ENCODE peak calls at places on chromosome 17, in five cellular contexts. One of them, this sample, is unnamed.

GRCh38 chr17:17179371-17179827 is 26.7 kb downstream of the PLD6 start:
- DNase-seq in germinal center: no peak
- DNase-seq in stimulated activated CD4-positive, alpha-beta T cell treated with anti-CD3 and anti-CD28 coated beads, Interleukin-15, amount 100 ng/mL, for 1 hour: no peak
- DNase-seq in NCI-H1930: no peak
- DNase-seq in activated T-helper 1 cell treated with anti-CD3 and anti-CD28 coated beads, Interleukin-2, amount 50 U/mL, for 16 hours: no peak
- DNase-seq in this sample: no peak

GRCh38 chr17:28897769-28898259 is 281 bp upstream of the FLOT2 start:
- DNase-seq in stimulated activated CD4-positive, alpha-beta T cell treated with anti-CD3 and anti-CD28 coated beads, Interleukin-15, amount 100 ng/mL, for 1 hour: no peak
- DNase-seq in activated T-helper 1 cell treated with anti-CD3 and anti-CD28 coated beads, Interleukin-2, amount 50 U/mL, for 16 hours: no peak
- DNase-seq in NCI-H1930: no peak
- DNase-seq in germinal center: no peak
- DNase-seq in this sample: no peak

GRCh38 chr17:79843475-79843916 is 4.3 kb upstream of the CBX4 start:
- DNase-seq in stimulated activated CD4-positive, alpha-beta T cell treated with anti-CD3 and anti-CD28 coated beads, Interleukin-15, amount 100 ng/mL, for 1 hour: no peak
- DNase-seq in NCI-H1930: peak; percentile 27
- DNase-seq in activated T-helper 1 cell treated with anti-CD3 and anti-CD28 coated beads, Interleukin-2, amount 50 U/mL, for 16 hours: no peak
- DNase-seq in germinal center: no peak
- DNase-seq in this sample: no peak

GRCh38 chr17:4584125-4584834 is at the start of gene SMTNL2:
- DNase-seq in stimulated activated CD4-positive, alpha-beta T cell treated with anti-CD3 and anti-CD28 coated beads, Interleukin-15, amount 100 ng/mL, for 1 hour: no peak
- DNase-seq in germinal center: peak; percentile 50
- DNase-seq in activated T-helper 1 cell treated with anti-CD3 and anti-CD28 coated beads, Interleukin-2, amount 50 U/mL, for 16 hours: no peak
- DNase-seq in NCI-H1930: no peak
- DNase-seq in this sample: no peak

GRCh38 chr17:82249896-82250581 is 21.2 kb downstream of the SLC16A3 start:
- DNase-seq in germinal center: no peak
- DNase-seq in stimulated activated CD4-positive, alpha-beta T cell treated with anti-CD3 and anti-CD28 coated beads, Interleukin-15, amount 100 ng/mL, for 1 hour: no peak
- DNase-seq in activated T-helper 1 cell treated with anti-CD3 and anti-CD28 coated beads, Interleukin-2, amount 50 U/mL, for 16 hours: no peak
- DNase-seq in NCI-H1930: no peak
- DNase-seq in this sample: no peak

GRCh38 chr17:65097110-65097509 is 40.1 kb upstream of the RGS9 start:
- DNase-seq in stimulated activated CD4-positive, alpha-beta T cell treated with anti-CD3 and anti-CD28 coated beads, Interleukin-15, amount 100 ng/mL, for 1 hour: no peak
- DNase-seq in germinal center: no peak
- DNase-seq in activated T-helper 1 cell treated with anti-CD3 and anti-CD28 coated beads, Interleukin-2, amount 50 U/mL, for 16 hours: no peak
- DNase-seq in NCI-H1930: no peak
- DNase-seq in this sample: no peak

GRCh38 chr17:4955091-4955490 is 4.2 kb downstream of the ENO3 start:
- DNase-seq in stimulated activated CD4-positive, alpha-beta T cell treated with anti-CD3 and anti-CD28 coated beads, Interleukin-15, amount 100 ng/mL, for 1 hour: no peak
- DNase-seq in germinal center: no peak
- DNase-seq in activated T-helper 1 cell treated with anti-CD3 and anti-CD28 coated beads, Interleukin-2, amount 50 U/mL, for 16 hours: no peak
- DNase-seq in NCI-H1930: no peak
- DNase-seq in this sample: no peak

GRCh38 chr17:50890675-50891516 is 24.7 kb upstream of the TOB1 start:
- DNase-seq in NCI-H1930: no peak
- DNase-seq in stimulated activated CD4-positive, alpha-beta T cell treated with anti-CD3 and anti-CD28 coated beads, Interleukin-15, amount 100 ng/mL, for 1 hour: no peak
- DNase-seq in activated T-helper 1 cell treated with anti-CD3 and anti-CD28 coated beads, Interleukin-2, amount 50 U/mL, for 16 hours: no peak
- DNase-seq in germinal center: no peak
- DNase-seq in this sample: no peak

GRCh38 chr17:74260525-74260850 is 13.5 kb upstream of the DNAI2 start:
- DNase-seq in activated T-helper 1 cell treated with anti-CD3 and anti-CD28 coated beads, Interleukin-2, amount 50 U/mL, for 16 hours: no peak
- DNase-seq in stimulated activated CD4-positive, alpha-beta T cell treated with anti-CD3 and anti-CD28 coated beads, Interleukin-15, amount 100 ng/mL, for 1 hour: no peak
- DNase-seq in NCI-H1930: no peak
- DNase-seq in germinal center: no peak
- DNase-seq in this sample: no peak

GRCh38 chr17:13593021-13593751 is 8.5 kb downstream of the HS3ST3A1 start:
- DNase-seq in stimulated activated CD4-positive, alpha-beta T cell treated with anti-CD3 and anti-CD28 coated beads, Interleukin-15, amount 100 ng/mL, for 1 hour: no peak
- DNase-seq in NCI-H1930: no peak
- DNase-seq in activated T-helper 1 cell treated with anti-CD3 and anti-CD28 coated beads, Interleukin-2, amount 50 U/mL, for 16 hours: no peak
- DNase-seq in germinal center: no peak
- DNase-seq in this sample: no peak

GRCh38 chr17:71409712-71410111 is 711.1 kb upstream of the SOX9 start:
- DNase-seq in activated T-helper 1 cell treated with anti-CD3 and anti-CD28 coated beads, Interleukin-2, amount 50 U/mL, for 16 hours: no peak
- DNase-seq in germinal center: no peak
- DNase-seq in stimulated activated CD4-positive, alpha-beta T cell treated with anti-CD3 and anti-CD28 coated beads, Interleukin-15, amount 100 ng/mL, for 1 hour: no peak
- DNase-seq in NCI-H1930: no peak
- DNase-seq in this sample: no peak

GRCh38 chr17:30021708-30022317 is 80.4 kb downstream of the EFCAB5 start:
- DNase-seq in stimulated activated CD4-positive, alpha-beta T cell treated with anti-CD3 and anti-CD28 coated beads, Interleukin-15, amount 100 ng/mL, for 1 hour: no peak
- DNase-seq in activated T-helper 1 cell treated with anti-CD3 and anti-CD28 coated beads, Interleukin-2, amount 50 U/mL, for 16 hours: no peak
- DNase-seq in NCI-H1930: peak; percentile 35
- DNase-seq in germinal center: peak; percentile 60
- DNase-seq in this sample: no peak

GRCh38 chr17:28733346-28733745 is 4.8 kb downstream of the NEK8 start:
- DNase-seq in germinal center: no peak
- DNase-seq in stimulated activated CD4-positive, alpha-beta T cell treated with anti-CD3 and anti-CD28 coated beads, Interleukin-15, amount 100 ng/mL, for 1 hour: no peak
- DNase-seq in activated T-helper 1 cell treated with anti-CD3 and anti-CD28 coated beads, Interleukin-2, amount 50 U/mL, for 16 hours: no peak
- DNase-seq in NCI-H1930: no peak
- DNase-seq in this sample: no peak

GRCh38 chr17:75861927-75862317 is 6.8 kb upstream of the WBP2 start:
- DNase-seq in NCI-H1930: no peak
- DNase-seq in activated T-helper 1 cell treated with anti-CD3 and anti-CD28 coated beads, Interleukin-2, amount 50 U/mL, for 16 hours: no peak
- DNase-seq in germinal center: no peak
- DNase-seq in stimulated activated CD4-positive, alpha-beta T cell treated with anti-CD3 and anti-CD28 coated beads, Interleukin-15, amount 100 ng/mL, for 1 hour: no peak
- DNase-seq in this sample: no peak

GRCh38 chr17:2017274-2017941 is 7.7 kb downstream of the RTN4RL1 start:
- DNase-seq in stimulated activated CD4-positive, alpha-beta T cell treated with anti-CD3 and anti-CD28 coated beads, Interleukin-15, amount 100 ng/mL, for 1 hour: no peak
- DNase-seq in NCI-H1930: no peak
- DNase-seq in activated T-helper 1 cell treated with anti-CD3 and anti-CD28 coated beads, Interleukin-2, amount 50 U/mL, for 16 hours: no peak
- DNase-seq in germinal center: no peak
- DNase-seq in this sample: no peak

GRCh38 chr17:58327363-58328194 is 1.0 kb downstream of the TSPOAP1 start:
- DNase-seq in stimulated activated CD4-positive, alpha-beta T cell treated with anti-CD3 and anti-CD28 coated beads, Interleukin-15, amount 100 ng/mL, for 1 hour: no peak
- DNase-seq in activated T-helper 1 cell treated with anti-CD3 and anti-CD28 coated beads, Interleukin-2, amount 50 U/mL, for 16 hours: no peak
- DNase-seq in NCI-H1930: no peak
- DNase-seq in germinal center: no peak
- DNase-seq in this sample: no peak

GRCh38 chr17:21370430-21370829 is 5.7 kb upstream of the KCNJ12 start:
- DNase-seq in NCI-H1930: no peak
- DNase-seq in stimulated activated CD4-positive, alpha-beta T cell treated with anti-CD3 and anti-CD28 coated beads, Interleukin-15, amount 100 ng/mL, for 1 hour: no peak
- DNase-seq in germinal center: no peak
- DNase-seq in activated T-helper 1 cell treated with anti-CD3 and anti-CD28 coated beads, Interleukin-2, amount 50 U/mL, for 16 hours: no peak
- DNase-seq in this sample: no peak

GRCh38 chr17:77867308-77867781 is 91.2 kb upstream of the TNRC6C start:
- DNase-seq in NCI-H1930: no peak
- DNase-seq in germinal center: no peak
- DNase-seq in stimulated activated CD4-positive, alpha-beta T cell treated with anti-CD3 and anti-CD28 coated beads, Interleukin-15, amount 100 ng/mL, for 1 hour: no peak
- DNase-seq in activated T-helper 1 cell treated with anti-CD3 and anti-CD28 coated beads, Interleukin-2, amount 50 U/mL, for 16 hours: no peak
- DNase-seq in this sample: no peak

This sample was measured in stimulated activated CD8-positive, alpha-beta memory T cell treated with anti-CD3 and anti-CD28 coated beads, Interleukin-15, amount 100 ng/mL, for 4 hours.